ENCODE peak calls at places on chromosomes 13 and 19, in ten cellular contexts. Z, J, H, I, S, W, G, L, U and M are unnamed samples.
A peak's percentile ranks its signal among the peaks of the same experiment; 100 is the strongest.

GRCh38 chr13:80690208-80690607 is 349.3 kb upstream of the SPRY2 start:
- DNase-seq in Z (no peak), J (no peak), H (no peak), I (no peak), S (no peak), W (no peak), G (no peak), L (no peak), U (no peak), M (no peak)

GRCh38 chr13:46160474-46161066 is 21.4 kb downstream of the LCP1 start:
- DNase-seq in Z (no peak), J (no peak), H (peak; percentile 21), I (peak; percentile 4), S (peak; percentile 49), W (peak; percentile 53), G (peak; percentile 77), L (no peak), U (peak; percentile 4), M (no peak)

GRCh38 chr19:45184115-45184514 is 5.5 kb downstream of the BLOC1S3 start:
- DNase-seq in Z (no peak), J (no peak), H (no peak), I (no peak), S (no peak), W (no peak), G (no peak), L (no peak), U (no peak), M (no peak)

GRCh38 chr13:43009506-43009905 is 13.9 kb upstream of the DNAJC15 start:
- DNase-seq in Z (no peak), J (no peak), H (no peak), I (no peak), S (no peak), W (no peak), G (no peak), L (no peak), U (no peak), M (no peak)

GRCh38 chr13:113926951-113927660 is 46.8 kb downstream of the C13orf46 start:
- DNase-seq in Z (no peak), J (no peak), H (no peak), I (no peak), S (no peak), W (no peak), G (no peak), L (no peak), U (no peak), M (no peak)

GRCh38 chr13:97781891-97782305 is 171.6 kb upstream of the IPO5 start:
- DNase-seq in Z (no peak), J (no peak), H (no peak), I (no peak), S (no peak), W (no peak), G (no peak), L (no peak), U (no peak), M (no peak)

GRCh38 chr13:20391597-20392452 is 133.8 kb downstream of the CRYL1 start:
- DNase-seq in Z (peak; percentile 53), J (no peak), H (no peak), I (no peak), S (no peak), W (peak; percentile 7), G (no peak), L (no peak), U (no peak), M (no peak)

GRCh38 chr19:34428549-34429285 is 536 bp downstream of the UBA2 start:
- DNase-seq in Z (no peak), J (peak; percentile 11), H (no peak), I (no peak), S (peak; percentile 29), W (peak; percentile 61), G (no peak), L (no peak), U (no peak), M (no peak)

GRCh38 chr19:3586124-3586626 is 897 bp downstream of the GIPC3 start:
- DNase-seq in Z (no peak), J (no peak), H (no peak), I (no peak), S (peak; percentile 49), W (peak; percentile 79), G (no peak), L (peak; percentile 24), U (no peak), M (no peak)